ENCODE peak calls at places on chromosomes 4 and X, in nine cellular contexts. U is frontal cortex; A is NCI-H187; F is neural crest cell; N is DMS153; R is naive thymus-derived CD4-positive, alpha-beta T cell; B is endothelial cell; Z is CD4-positive, alpha-beta T cell; K is CD8-positive, alpha-beta T cell. V is an unnamed sample.

GRCh38 chr4:102525099-102525498 is 23.9 kb downstream of the NFKB1 start:
- DNase-seq in K (no peak), N (no peak), F (no peak), B (no peak), R (no peak), U (no peak), Z (no peak), A (no peak), V (no peak)

GRCh38 chr4:47485047-47485692 is at the start of gene ATP10D:
- DNase-seq in Z (peak; percentile 40), R (peak; percentile 66), U (peak; percentile 57), F (peak; percentile 82), B (peak; percentile 94), K (peak; percentile 74), N (peak; percentile 12), A (peak; percentile 30), V (peak; percentile 92)

GRCh38 chr4:7034262-7035081 is 8.7 kb upstream of the TADA2B start:
- DNase-seq in N (peak; percentile 15), Z (no peak), A (no peak), F (no peak), U (no peak), B (no peak), K (no peak), R (no peak), V (no peak)

GRCh38 chr4:74308215-74308614 is at the start of gene EPGN:
- DNase-seq in K (peak; percentile 23), A (no peak), Z (no peak), F (no peak), U (no peak), B (no peak), R (peak; percentile 69), N (no peak), V (no peak)

GRCh38 chrX:95058815-95059214 is 1384.8 kb downstream of the FAM133A start:
- DNase-seq in F (no peak), A (no peak), B (no peak), R (no peak), K (no peak), U (no peak), Z (no peak), N (no peak), V (no peak)

GRCh38 chrX:68669094-68669830 is 21.8 kb downstream of the STARD8 start:
- DNase-seq in K (no peak), A (no peak), F (peak; percentile 32), R (no peak), B (no peak), Z (no peak), U (no peak), N (no peak), V (no peak)

GRCh38 chr4:108493596-108493931 is 126.8 kb upstream of the RPL34 start:
- DNase-seq in F (no peak), N (no peak), A (no peak), U (no peak), Z (no peak), K (no peak), B (no peak), R (no peak), V (no peak)

GRCh38 chrX:150961631-150962030 is 21.5 kb upstream of the HMGB3 start:
- DNase-seq in K (no peak), N (no peak), Z (no peak), F (no peak), A (no peak), R (no peak), B (no peak), U (no peak), V (no peak)

GRCh38 chr4:2802618-2803531 is 10.0 kb downstream of the SH3BP2 start:
- DNase-seq in N (no peak), U (no peak), A (no peak), Z (no peak), F (no peak), R (no peak), B (no peak), K (peak; percentile 14), V (no peak)

GRCh38 chr4:2649604-2650114 is 106.5 kb downstream of the TNIP2 start:
- DNase-seq in F (no peak), U (no peak), Z (no peak), R (no peak), B (no peak), A (no peak), N (no peak), K (no peak), V (no peak)

GRCh38 chrX:135632353-135632752 is 81.1 kb upstream of the CT45A1 start:
- DNase-seq in B (no peak), R (no peak), Z (no peak), K (no peak), N (no peak), U (no peak), F (no peak), A (no peak), V (no peak)

GRCh38 chr4:148060264-148061138 is 328.6 kb downstream of the ARHGAP10 start:
- DNase-seq in B (no peak), N (no peak), K (no peak), Z (no peak), F (no peak), U (no peak), R (peak; percentile 74), A (no peak), V (no peak)

V was measured in SW 1271.